ENCODE peak calls at places on chromosomes 4 and X, in five cellular contexts. Q is pancreas, M is neuronal stem cell, V is iPS DF 6.9, U is tibial artery. R is an unnamed sample. For H3K36me3 and H3K4me1, the result is how much of the 10 kb centered on the place peaks cover.

GRCh38 chr4:185204238-185204910 is 574 bp upstream of the CFAP97 start:
- DNase-seq in Q (no peak), M (no peak), V (no peak), U (no peak), R (no peak)

GRCh38 chr4:175873707-175874106 is 61.6 kb upstream of the GPM6A start:
- DNase-seq in Q (no peak), M (no peak), V (no peak), U (no peak), R (no peak)

GRCh38 chr4:17811078-17811603 is 362 bp downstream of the NCAPG start:
- DNase-seq in Q (no peak), M (no peak), V (no peak), U (no peak), R (no peak)

GRCh38 chr4:186771624-186772023 is 48.0 kb upstream of the FAT1 start:
- DNase-seq in Q (no peak), M (no peak), V (no peak), U (no peak), R (no peak)

GRCh38 chr4:2652415-2653155 is 103.6 kb downstream of the TNIP2 start:
- DNase-seq in Q (no peak), M (no peak), V (no peak), U (no peak), R (peak)

GRCh38 chr4:2934077-2934812 is 29.0 kb downstream of the NOP14 start:
- DNase-seq in Q (peak), M (no peak), V (no peak), U (peak), R (peak)

GRCh38 chr4:20464381-20464780 is 212.7 kb downstream of the SLIT2 start:
- DNase-seq in Q (no peak), M (no peak), V (no peak), U (no peak), R (no peak)

GRCh38 chrX:132676102-132676501 is 187.3 kb upstream of the MBNL3 start:
- DNase-seq in Q (no peak), M (no peak), V (no peak), U (no peak), R (no peak)

GRCh38 chr4:184170996-184171395 is 46.7 kb downstream of the ENPP6 start:
- DNase-seq in Q (no peak), M (no peak), V (no peak), U (no peak), R (no peak)

GRCh38 chr4:1323635-1324442 is 23.2 kb upstream of the UVSSA start:
- DNase-seq in Q (peak), M (no peak), V (no peak), U (no peak), R (peak)

GRCh38 chr4:183832776-183833450 is 72.2 kb upstream of the STOX2 start:
- DNase-seq in Q (no peak), M (no peak), V (no peak), U (no peak), R (no peak)

GRCh38 chr4:8198906-8199593 is at the start of gene SH3TC1:
- DNase-seq in Q (peak), M (no peak), V (no peak), U (peak), R (peak)

GRCh38 chr4:131091896-131092295 is 1995.9 kb downstream of the C4orf33 start:
- DNase-seq in Q (no peak), M (peak), V (no peak), U (no peak), R (no peak)

DNA sequence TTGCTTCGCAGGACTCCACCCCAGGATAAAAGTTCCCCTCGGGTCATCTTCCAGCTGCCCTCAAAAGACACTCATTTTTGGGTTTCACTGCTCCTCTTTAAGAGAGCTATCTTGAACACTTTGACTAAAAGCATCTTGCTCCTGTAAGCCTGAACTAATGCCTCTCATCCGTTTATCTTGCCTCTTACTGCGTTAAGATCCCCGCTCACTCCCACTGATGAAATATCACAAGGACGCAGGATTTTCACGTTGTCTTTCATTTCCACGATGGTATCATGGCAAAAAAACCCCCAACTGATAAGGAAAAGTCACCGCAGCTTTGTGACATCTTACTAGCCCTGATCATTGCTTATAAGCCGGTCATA is 583 bp upstream of the ACSL4 start:
- DNase-seq in Q (no peak), M (peak), V (no peak), U (no peak), R (no peak)
- H3K27ac ChIP-seq in Q (peak), M (peak), V (no peak), U (peak), R (peak)

GRCh38 chr4:163528618-163529017 is 34.1 kb downstream of the TMA16 start:
- DNase-seq in Q (no peak), M (no peak), V (no peak), U (no peak), R (no peak)
- H3K36me3 ChIP-seq in Q (under half), M (under half), V (under half), U (under half), R (under half)

DNA sequence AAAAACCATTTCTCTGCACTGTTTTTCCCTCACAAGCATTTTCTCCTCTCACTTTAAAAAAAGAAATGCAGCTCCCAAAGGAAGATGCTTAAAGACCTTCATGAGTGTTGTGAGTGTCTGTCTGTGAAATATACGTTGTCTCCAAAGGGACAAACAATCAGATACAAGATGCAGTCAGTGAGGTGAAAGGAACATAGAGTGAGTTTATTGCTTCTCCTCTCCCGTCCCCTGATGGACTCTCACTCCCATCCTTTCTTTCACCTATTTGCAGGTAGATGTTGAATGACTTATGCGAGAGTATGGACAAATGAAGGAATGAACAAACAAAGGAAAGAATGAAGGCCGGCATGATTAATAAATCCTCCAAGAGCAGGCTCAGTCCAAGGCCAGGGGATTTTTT is 561.2 kb upstream of the DIPK2B start:
- DNase-seq in Q (no peak), M (no peak), V (no peak), U (no peak), R (no peak)
- H3K4me1 ChIP-seq in Q (under half), M (under half), V (under half), U (under half), R (under half)

GRCh38 chr4:99186029-99186428 is 33.0 kb downstream of the ADH6 start:
- DNase-seq in Q (no peak), M (no peak), V (no peak), U (no peak), R (no peak)
- H3K27ac ChIP-seq in Q (no peak), M (no peak), V (no peak), U (no peak), R (no peak)

GRCh38 chrX:71454222-71454621 is 78.7 kb upstream of the OGT start:
- DNase-seq in Q (no peak), M (no peak), V (no peak), U (no peak), R (no peak)
- H3K36me3 ChIP-seq in Q (under half), M (under half), V (under half), U (under half), R (half or more)